ENCODE peak calls at places on chromosomes 12 and 14, in eight cellular contexts. One of them, this sample, is unnamed.

GRCh38 chr12:131010376-131011131 is 56.8 kb downstream of the ADGRD1 start:
- DNase-seq in AG20443: no peak
- DNase-seq in substantia nigra: no peak
- DNase-seq in erythroblast: no peak
- DNase-seq in stimulated activated effector memory CD8-positive, alpha-beta T cell treated with anti-CD3 and anti-CD28 coated beads, Interleukin-12 subunit alpha, Interleukin-12 subunit beta, amount 100 ng/mL, for 72 hours: no peak
- DNase-seq in astrocyte of the spinal cord: no peak
- DNase-seq in T-cell: no peak
- DNase-seq in Caco-2: no peak
- DNase-seq in this sample: no peak

GRCh38 chr12:26746315-26746714 is 86.7 kb downstream of the ITPR2 start:
- DNase-seq in astrocyte of the spinal cord: peak
- DNase-seq in erythroblast: no peak
- DNase-seq in Caco-2: no peak
- DNase-seq in T-cell: no peak
- DNase-seq in substantia nigra: no peak
- DNase-seq in AG20443: peak
- DNase-seq in stimulated activated effector memory CD8-positive, alpha-beta T cell treated with anti-CD3 and anti-CD28 coated beads, Interleukin-12 subunit alpha, Interleukin-12 subunit beta, amount 100 ng/mL, for 72 hours: no peak
- DNase-seq in this sample: no peak

GRCh38 chr14:74333909-74334308 is 14.4 kb upstream of the VRTN start:
- DNase-seq in stimulated activated effector memory CD8-positive, alpha-beta T cell treated with anti-CD3 and anti-CD28 coated beads, Interleukin-12 subunit alpha, Interleukin-12 subunit beta, amount 100 ng/mL, for 72 hours: no peak
- DNase-seq in substantia nigra: no peak
- DNase-seq in astrocyte of the spinal cord: peak
- DNase-seq in Caco-2: no peak
- DNase-seq in AG20443: peak
- DNase-seq in erythroblast: no peak
- DNase-seq in T-cell: no peak
- DNase-seq in this sample: no peak

GRCh38 chr12:101628669-101629068 is 33.9 kb downstream of the MYBPC1 start:
- DNase-seq in stimulated activated effector memory CD8-positive, alpha-beta T cell treated with anti-CD3 and anti-CD28 coated beads, Interleukin-12 subunit alpha, Interleukin-12 subunit beta, amount 100 ng/mL, for 72 hours: no peak
- DNase-seq in AG20443: no peak
- DNase-seq in Caco-2: no peak
- DNase-seq in substantia nigra: no peak
- DNase-seq in astrocyte of the spinal cord: no peak
- DNase-seq in erythroblast: no peak
- DNase-seq in T-cell: no peak
- DNase-seq in this sample: no peak

GRCh38 chr12:169528-170360 is 44.2 kb downstream of the SLC6A12 start:
- DNase-seq in T-cell: no peak
- DNase-seq in astrocyte of the spinal cord: no peak
- DNase-seq in Caco-2: no peak
- DNase-seq in AG20443: no peak
- DNase-seq in erythroblast: no peak
- DNase-seq in substantia nigra: no peak
- DNase-seq in stimulated activated effector memory CD8-positive, alpha-beta T cell treated with anti-CD3 and anti-CD28 coated beads, Interleukin-12 subunit alpha, Interleukin-12 subunit beta, amount 100 ng/mL, for 72 hours: no peak
- DNase-seq in this sample: no peak

GRCh38 chr14:98952595-98953325 is 319.2 kb downstream of the BCL11B start:
- DNase-seq in AG20443: peak
- DNase-seq in T-cell: no peak
- DNase-seq in erythroblast: no peak
- DNase-seq in substantia nigra: no peak
- DNase-seq in Caco-2: no peak
- DNase-seq in stimulated activated effector memory CD8-positive, alpha-beta T cell treated with anti-CD3 and anti-CD28 coated beads, Interleukin-12 subunit alpha, Interleukin-12 subunit beta, amount 100 ng/mL, for 72 hours: no peak
- DNase-seq in astrocyte of the spinal cord: peak
- DNase-seq in this sample: no peak

GRCh38 chr14:55731881-55732498 is 152.0 kb downstream of the KTN1 start:
- DNase-seq in stimulated activated effector memory CD8-positive, alpha-beta T cell treated with anti-CD3 and anti-CD28 coated beads, Interleukin-12 subunit alpha, Interleukin-12 subunit beta, amount 100 ng/mL, for 72 hours: peak
- DNase-seq in erythroblast: peak
- DNase-seq in AG20443: no peak
- DNase-seq in substantia nigra: no peak
- DNase-seq in astrocyte of the spinal cord: peak
- DNase-seq in T-cell: peak
- DNase-seq in Caco-2: no peak
- DNase-seq in this sample: peak

GRCh38 chr12:54368709-54369596 is 4.7 kb upstream of the GPR84 start:
- DNase-seq in Caco-2: peak
- DNase-seq in stimulated activated effector memory CD8-positive, alpha-beta T cell treated with anti-CD3 and anti-CD28 coated beads, Interleukin-12 subunit alpha, Interleukin-12 subunit beta, amount 100 ng/mL, for 72 hours: peak
- DNase-seq in erythroblast: peak
- DNase-seq in AG20443: peak
- DNase-seq in T-cell: peak
- DNase-seq in substantia nigra: peak
- DNase-seq in astrocyte of the spinal cord: peak
- DNase-seq in this sample: peak

GRCh38 chr12:39581592-39581991 is 38.0 kb downstream of the ABCD2 start:
- DNase-seq in stimulated activated effector memory CD8-positive, alpha-beta T cell treated with anti-CD3 and anti-CD28 coated beads, Interleukin-12 subunit alpha, Interleukin-12 subunit beta, amount 100 ng/mL, for 72 hours: no peak
- DNase-seq in Caco-2: no peak
- DNase-seq in astrocyte of the spinal cord: no peak
- DNase-seq in AG20443: no peak
- DNase-seq in substantia nigra: no peak
- DNase-seq in erythroblast: no peak
- DNase-seq in T-cell: no peak
- DNase-seq in this sample: no peak

GRCh38 chr12:60977966-60978365 is 1282.2 kb upstream of the USP15 start:
- DNase-seq in Caco-2: no peak
- DNase-seq in astrocyte of the spinal cord: no peak
- DNase-seq in stimulated activated effector memory CD8-positive, alpha-beta T cell treated with anti-CD3 and anti-CD28 coated beads, Interleukin-12 subunit alpha, Interleukin-12 subunit beta, amount 100 ng/mL, for 72 hours: no peak
- DNase-seq in T-cell: no peak
- DNase-seq in erythroblast: peak
- DNase-seq in AG20443: no peak
- DNase-seq in substantia nigra: no peak
- DNase-seq in this sample: no peak

GRCh38 chr14:80942158-80942738 is 710 bp upstream of the CEP128 start:
- DNase-seq in Caco-2: no peak
- DNase-seq in erythroblast: peak
- DNase-seq in stimulated activated effector memory CD8-positive, alpha-beta T cell treated with anti-CD3 and anti-CD28 coated beads, Interleukin-12 subunit alpha, Interleukin-12 subunit beta, amount 100 ng/mL, for 72 hours: no peak
- DNase-seq in astrocyte of the spinal cord: no peak
- DNase-seq in T-cell: no peak
- DNase-seq in substantia nigra: no peak
- DNase-seq in AG20443: no peak
- DNase-seq in this sample: no peak

GRCh38 chr12:120079352-120080042 is 37.1 kb downstream of the RAB35 start:
- DNase-seq in stimulated activated effector memory CD8-positive, alpha-beta T cell treated with anti-CD3 and anti-CD28 coated beads, Interleukin-12 subunit alpha, Interleukin-12 subunit beta, amount 100 ng/mL, for 72 hours: no peak
- DNase-seq in astrocyte of the spinal cord: no peak
- DNase-seq in erythroblast: peak
- DNase-seq in Caco-2: no peak
- DNase-seq in T-cell: no peak
- DNase-seq in AG20443: no peak
- DNase-seq in substantia nigra: no peak
- DNase-seq in this sample: no peak

GRCh38 chr12:51262758-51263177 is 7.4 kb downstream of the SMAGP start:
- DNase-seq in erythroblast: no peak
- DNase-seq in T-cell: no peak
- DNase-seq in astrocyte of the spinal cord: peak
- DNase-seq in AG20443: no peak
- DNase-seq in Caco-2: peak
- DNase-seq in stimulated activated effector memory CD8-positive, alpha-beta T cell treated with anti-CD3 and anti-CD28 coated beads, Interleukin-12 subunit alpha, Interleukin-12 subunit beta, amount 100 ng/mL, for 72 hours: no peak
- DNase-seq in substantia nigra: no peak
- DNase-seq in this sample: no peak

GRCh38 chr12:13258212-13258611 is 61.7 kb downstream of the EMP1 start:
- DNase-seq in AG20443: no peak
- DNase-seq in astrocyte of the spinal cord: no peak
- DNase-seq in T-cell: no peak
- DNase-seq in substantia nigra: no peak
- DNase-seq in Caco-2: no peak
- DNase-seq in stimulated activated effector memory CD8-positive, alpha-beta T cell treated with anti-CD3 and anti-CD28 coated beads, Interleukin-12 subunit alpha, Interleukin-12 subunit beta, amount 100 ng/mL, for 72 hours: no peak
- DNase-seq in erythroblast: no peak
- DNase-seq in this sample: no peak

GRCh38 chr12:92078167-92079053 is 67.2 kb downstream of the BTG1 start:
- DNase-seq in AG20443: peak
- DNase-seq in erythroblast: peak
- DNase-seq in substantia nigra: no peak
- DNase-seq in Caco-2: no peak
- DNase-seq in T-cell: no peak
- DNase-seq in stimulated activated effector memory CD8-positive, alpha-beta T cell treated with anti-CD3 and anti-CD28 coated beads, Interleukin-12 subunit alpha, Interleukin-12 subunit beta, amount 100 ng/mL, for 72 hours: no peak
- DNase-seq in astrocyte of the spinal cord: peak
- DNase-seq in this sample: no peak

GRCh38 chr12:66405395-66405794 is 103.1 kb downstream of the HELB start:
- DNase-seq in Caco-2: no peak
- DNase-seq in AG20443: peak
- DNase-seq in astrocyte of the spinal cord: peak
- DNase-seq in substantia nigra: no peak
- DNase-seq in erythroblast: no peak
- DNase-seq in stimulated activated effector memory CD8-positive, alpha-beta T cell treated with anti-CD3 and anti-CD28 coated beads, Interleukin-12 subunit alpha, Interleukin-12 subunit beta, amount 100 ng/mL, for 72 hours: no peak
- DNase-seq in T-cell: no peak
- DNase-seq in this sample: no peak

GRCh38 chr14:38208825-38209562 is 1.3 kb downstream of the SSTR1 start:
- DNase-seq in astrocyte of the spinal cord: peak
- DNase-seq in substantia nigra: no peak
- DNase-seq in T-cell: no peak
- DNase-seq in stimulated activated effector memory CD8-positive, alpha-beta T cell treated with anti-CD3 and anti-CD28 coated beads, Interleukin-12 subunit alpha, Interleukin-12 subunit beta, amount 100 ng/mL, for 72 hours: no peak
- DNase-seq in AG20443: peak
- DNase-seq in Caco-2: peak
- DNase-seq in erythroblast: no peak
- DNase-seq in this sample: peak

GRCh38 chr14:21631084-21631483 is 3.7 kb downstream of the OR10G2 start:
- DNase-seq in astrocyte of the spinal cord: no peak
- DNase-seq in Caco-2: no peak
- DNase-seq in stimulated activated effector memory CD8-positive, alpha-beta T cell treated with anti-CD3 and anti-CD28 coated beads, Interleukin-12 subunit alpha, Interleukin-12 subunit beta, amount 100 ng/mL, for 72 hours: no peak
- DNase-seq in AG20443: no peak
- DNase-seq in substantia nigra: no peak
- DNase-seq in T-cell: no peak
- DNase-seq in erythroblast: no peak
- DNase-seq in this sample: no peak

GRCh38 chr14:68546839-68547238 is 246.0 kb downstream of the ZFP36L1 start:
- DNase-seq in stimulated activated effector memory CD8-positive, alpha-beta T cell treated with anti-CD3 and anti-CD28 coated beads, Interleukin-12 subunit alpha, Interleukin-12 subunit beta, amount 100 ng/mL, for 72 hours: no peak
- DNase-seq in AG20443: peak
- DNase-seq in astrocyte of the spinal cord: peak
- DNase-seq in erythroblast: no peak
- DNase-seq in substantia nigra: no peak
- DNase-seq in Caco-2: no peak
- DNase-seq in T-cell: no peak
- DNase-seq in this sample: no peak

GRCh38 chr14:88791252-88791621 is 1.5 kb downstream of the EML5 start:
- DNase-seq in astrocyte of the spinal cord: no peak
- DNase-seq in erythroblast: no peak
- DNase-seq in Caco-2: no peak
- DNase-seq in AG20443: no peak
- DNase-seq in T-cell: no peak
- DNase-seq in stimulated activated effector memory CD8-positive, alpha-beta T cell treated with anti-CD3 and anti-CD28 coated beads, Interleukin-12 subunit alpha, Interleukin-12 subunit beta, amount 100 ng/mL, for 72 hours: no peak
- DNase-seq in substantia nigra: no peak
- DNase-seq in this sample: no peak

GRCh38 chr12:21334100-21334499 is 617 bp downstream of the SLCO1A2 start:
- DNase-seq in Caco-2: no peak
- DNase-seq in T-cell: no peak
- DNase-seq in astrocyte of the spinal cord: no peak
- DNase-seq in AG20443: no peak
- DNase-seq in substantia nigra: no peak
- DNase-seq in stimulated activated effector memory CD8-positive, alpha-beta T cell treated with anti-CD3 and anti-CD28 coated beads, Interleukin-12 subunit alpha, Interleukin-12 subunit beta, amount 100 ng/mL, for 72 hours: no peak
- DNase-seq in erythroblast: no peak
- DNase-seq in this sample: no peak

This sample was measured in progenitor cell of endocrine pancreas.